ENCODE peak calls at places on chromosomes 1 and 21, in four cellular contexts. G is suprapubic skin, L is tibial nerve, U is stomach. R is an unnamed sample.

GRCh38 chr1:169574336-169574735 is 11.9 kb downstream of the F5 start:
- DNase-seq in U (no peak), G (no peak), L (no peak), R (peak; percentile 24)

GRCh38 chr1:209202826-209203439 is 380.6 kb upstream of the CAMK1G start:
- DNase-seq in G (no peak), U (no peak), L (no peak), R (no peak)

GRCh38 chr1:208654241-208654640 is 410.1 kb upstream of the PLXNA2 start:
- DNase-seq in G (no peak), U (no peak), L (no peak), R (no peak)

GRCh38 chr21:31873696-31874599 is 1.1 kb downstream of the HUNK start:
- DNase-seq in G (no peak), U (peak; percentile 51), L (peak; percentile 35), R (peak; percentile 94)

GRCh38 chr1:40899230-40899870 is 37.2 kb upstream of the CITED4 start:
- DNase-seq in G (no peak), U (peak; percentile 81), L (no peak), R (no peak)

GRCh38 chr1:12135612-12136011 is 31.2 kb upstream of the TNFRSF1B start:
- DNase-seq in L (no peak), U (no peak), G (no peak), R (no peak)

GRCh38 chr1:53899206-53899628 is 5.2 kb downstream of the DIO1 start:
- DNase-seq in G (no peak), U (peak; percentile 74), L (no peak), R (no peak)

GRCh38 chr1:200947059-200947566 is 52.4 kb downstream of the INAVA start:
- DNase-seq in G (no peak), L (no peak), U (no peak), R (no peak)

GRCh38 chr1:5975133-5975880 is 16.9 kb downstream of the NPHP4 start:
- DNase-seq in U (peak; percentile 63), G (no peak), L (no peak), R (no peak)

GRCh38 chr1:85062425-85063026 is 14.2 kb upstream of the MCOLN3 start:
- DNase-seq in U (no peak), G (no peak), L (no peak), R (no peak)

GRCh38 chr21:15774590-15774989 is 44.8 kb downstream of the USP25 start:
- DNase-seq in U (no peak), G (no peak), L (no peak), R (no peak)

GRCh38 chr1:39359028-39359570 is 132.3 kb upstream of the BMP8A start:
- DNase-seq in U (peak; percentile 28), L (no peak), G (no peak), R (no peak)

DNA sequence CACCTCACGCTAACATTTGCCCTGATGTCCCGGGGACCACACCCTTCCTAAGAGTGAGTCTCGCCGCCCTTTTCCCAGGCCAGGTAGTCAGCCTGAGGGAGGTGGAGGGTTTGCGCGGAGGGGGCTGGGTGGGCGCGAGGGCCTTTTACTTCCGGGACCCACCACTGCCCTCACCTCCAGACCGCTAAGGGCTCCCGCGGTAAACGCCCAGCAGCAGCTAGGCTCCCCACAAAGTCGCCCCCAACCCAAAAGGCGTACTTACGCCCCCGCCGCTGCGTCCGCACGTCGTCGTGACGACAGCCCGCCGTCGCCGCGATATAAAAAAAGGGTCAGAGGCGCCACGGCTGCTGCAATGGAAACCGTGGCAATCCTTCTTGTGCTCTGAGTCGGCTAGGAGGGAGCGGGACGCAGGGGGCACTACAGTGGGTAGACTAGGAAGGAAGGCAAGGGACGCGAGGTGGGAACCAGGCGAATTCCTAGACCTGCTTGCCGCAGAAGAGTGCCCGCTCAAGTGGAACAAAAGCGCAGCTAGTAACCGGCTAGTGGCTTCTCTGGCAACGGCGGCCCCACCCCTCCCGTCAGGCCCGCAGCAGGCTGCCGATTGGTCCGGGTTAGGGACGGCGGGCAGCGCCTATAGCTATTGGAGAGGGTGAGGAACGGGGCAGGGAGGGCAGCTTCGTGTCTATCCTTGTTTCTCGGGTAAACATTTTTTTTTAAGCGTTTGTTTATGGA is at the start of gene ODF2L:
- DNase-seq in U (peak; percentile 87), G (peak; percentile 96), L (peak; percentile 86), R (peak; percentile 95)
- TF ChIP-seq POLR2A in U (no peak), G (peak; percentile 44), L (peak; percentile 82), R (peak; percentile 78)

GRCh38 chr1:204450461-204451257 is 39.0 kb upstream of the PPP1R15B start:
- DNase-seq in G (no peak), L (no peak), U (peak; percentile 92), R (peak; percentile 82)
- TF ChIP-seq EP300 in G (no peak), L (no peak), U (no peak), R (no peak)

GRCh38 chr1:21779613-21780521 is 3.1 kb downstream of the USP48 start:
- DNase-seq in U (no peak), G (no peak), L (no peak), R (no peak)
- TF ChIP-seq POLR2A in U (no peak), G (no peak), L (no peak), R (no peak)

GRCh38 chr21:43644609-43645008 is 14.7 kb downstream of the HSF2BP start:
- DNase-seq in G (no peak), U (no peak), L (no peak), R (no peak)

GRCh38 chr21:43640437-43640836 is 18.9 kb downstream of the HSF2BP start:
- DNase-seq in G (no peak), L (no peak), U (no peak), R (no peak)

GRCh38 chr21:43643193-43643592 is 16.1 kb downstream of the HSF2BP start:
- DNase-seq in G (no peak), U (no peak), L (no peak), R (no peak)

GRCh38 chr21:43637530-43637929 is 21.8 kb downstream of the HSF2BP start:
- DNase-seq in U (no peak), L (no peak), G (no peak), R (no peak)

GRCh38 chr21:43639470-43640178 is 19.7 kb downstream of the HSF2BP start:
- DNase-seq in G (no peak), L (no peak), U (no peak), R (no peak)
- TF ChIP-seq EP300 in G (no peak), L (no peak), U (no peak), R (no peak)

DNA sequence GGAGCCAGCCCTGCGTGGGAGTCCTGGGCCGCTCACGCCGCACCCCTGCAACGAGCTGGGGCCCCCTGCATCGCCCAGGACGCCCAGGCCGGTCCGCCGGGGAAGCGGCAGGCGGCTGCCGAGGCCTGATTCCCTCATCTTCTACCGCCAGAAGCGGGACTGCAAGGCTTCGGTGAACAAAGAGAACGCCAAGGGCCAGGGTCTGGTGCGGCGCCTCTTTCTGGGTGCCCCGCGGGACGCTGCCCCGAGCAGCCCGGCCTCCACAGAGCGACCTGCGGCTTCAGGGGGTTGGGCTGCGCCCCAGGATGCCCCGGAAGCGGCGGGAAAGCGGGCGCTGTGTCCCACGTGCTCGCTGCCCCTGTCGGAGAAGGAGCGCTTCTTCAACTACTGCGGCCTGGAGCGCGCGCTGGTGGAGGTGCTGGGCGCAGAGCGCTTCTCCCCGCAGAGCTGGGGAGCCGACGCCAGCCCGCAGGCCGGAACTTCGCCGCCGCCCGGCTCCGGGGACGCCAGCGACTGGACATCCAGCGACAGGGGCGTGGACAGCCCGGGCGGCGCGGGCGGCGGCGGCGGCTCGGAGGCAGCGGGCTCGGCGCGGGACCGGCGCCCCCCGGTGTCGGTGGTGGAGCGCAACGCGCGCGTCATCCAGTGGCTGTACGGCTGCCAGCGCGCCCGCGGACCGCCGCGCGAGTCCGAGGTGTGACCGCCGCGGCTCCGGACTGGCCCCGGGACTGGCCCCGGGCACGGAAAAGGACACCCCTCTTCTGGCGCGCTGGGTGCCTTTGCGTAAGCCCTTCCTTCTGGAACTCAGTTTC is 2.7 kb downstream of the FAM110D start:
- DNase-seq in L (no peak), G (no peak), U (peak; percentile 55), R (peak; percentile 94)
- TF ChIP-seq POLR2A in L (no peak), G (no peak), U (no peak), R (no peak)

DNA sequence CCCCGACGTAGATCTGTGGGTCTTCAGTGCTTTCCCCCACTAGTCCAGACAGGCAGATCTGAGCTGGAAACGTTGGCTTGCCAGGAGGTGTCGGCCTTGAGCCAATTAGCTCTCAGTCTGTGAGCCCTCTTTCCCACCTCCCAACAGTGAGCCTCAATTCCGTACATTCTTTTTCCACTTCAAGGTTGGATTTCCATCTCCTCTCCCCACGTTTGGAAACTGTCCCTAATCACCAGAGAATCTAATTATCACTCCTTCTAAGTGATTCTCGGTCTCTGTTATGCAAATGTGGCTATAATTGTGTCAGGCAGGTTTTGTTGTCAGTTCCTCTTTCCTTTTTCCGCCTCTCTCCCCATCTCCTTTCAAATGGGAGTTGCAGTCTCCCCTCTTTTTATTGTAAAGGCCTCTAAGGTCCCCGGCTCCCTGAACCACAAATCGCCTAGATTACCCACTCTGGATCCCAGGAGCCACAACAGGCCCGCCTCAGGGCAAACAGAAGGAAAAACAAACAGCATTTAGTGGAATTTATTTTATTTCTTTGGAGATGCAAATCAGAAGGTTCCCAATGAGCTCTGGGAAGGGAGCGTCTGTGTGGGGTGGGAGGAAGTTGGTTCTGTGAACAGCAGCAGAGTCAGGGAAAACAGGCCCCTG is 29.4 kb upstream of the LRRN2 start:
- DNase-seq in U (no peak), G (no peak), L (no peak), R (no peak)
- TF ChIP-seq EP300 in U (no peak), G (no peak), L (no peak), R (no peak)

GRCh38 chr1:32192220-32192948 is 8.0 kb upstream of the CCDC28B start:
- DNase-seq in U (no peak), G (no peak), L (no peak), R (no peak)
- TF ChIP-seq POLR2A in U (no peak), G (no peak), L (no peak), R (no peak)

DNA sequence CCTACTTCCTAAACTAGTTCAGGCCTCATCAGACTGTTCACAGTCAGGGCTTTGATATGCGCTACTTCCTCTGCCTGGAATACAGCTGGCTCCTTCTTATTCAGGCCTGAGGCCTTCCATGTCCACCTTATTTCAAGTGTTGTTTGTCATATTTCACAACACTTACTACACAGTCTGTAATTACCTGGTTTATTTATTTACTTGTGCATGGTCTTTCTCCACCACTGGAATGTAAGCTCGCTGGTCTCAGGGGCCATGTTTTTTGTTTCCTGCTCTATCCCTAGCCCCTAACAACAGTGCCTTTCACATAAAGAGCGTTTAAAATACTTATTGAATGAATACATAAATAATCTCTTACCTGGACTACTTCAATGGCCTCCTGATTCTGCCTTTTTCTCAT is 4.6 kb upstream of the SRSF4 start:
- DNase-seq in L (no peak), G (no peak), U (no peak), R (no peak)
- TF ChIP-seq EP300 in L (no peak), G (no peak), U (no peak), R (no peak)

DNA sequence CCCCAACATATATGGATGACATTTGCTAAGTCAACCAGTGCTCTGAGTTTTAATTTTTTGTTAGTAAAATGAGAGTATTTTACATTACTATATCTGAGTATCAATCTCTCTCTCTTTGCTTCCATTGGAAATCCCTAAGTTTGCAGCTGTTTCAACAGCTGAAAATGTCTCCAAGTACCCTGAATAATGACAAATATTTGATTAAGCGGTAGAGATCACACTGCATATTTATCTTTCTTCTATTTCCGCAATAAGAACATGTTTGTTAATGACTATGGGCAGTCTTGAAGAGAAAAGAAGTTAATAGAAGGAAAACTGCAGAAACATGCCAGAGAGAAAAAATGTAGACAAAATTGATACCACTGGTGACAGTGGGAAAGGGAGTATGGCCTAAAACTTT is 1117.5 kb downstream of the NCAM2 start:
- DNase-seq in L (no peak), G (no peak), U (no peak), R (no peak)
- TF ChIP-seq POLR2A in L (no peak), G (no peak), U (no peak), R (no peak)

GRCh38 chr1:181718034-181718433 is 234.7 kb downstream of the CACNA1E start:
- DNase-seq in G (no peak), U (no peak), L (no peak), R (no peak)
- TF ChIP-seq EP300 in G (no peak), U (no peak), L (no peak), R (no peak)

R was measured in upper lobe of left lung.